ENCODE peak calls at places on chromosomes 4 and X, in four cellular contexts. X, K, H and T are unnamed samples.
A peak's percentile ranks its signal among the peaks of the same experiment; 100 is the strongest.

GRCh38 chr4:118173956-118174355 is 139.7 kb downstream of the NDST3 start:
- DNase-seq in K (peak; percentile 92), H (peak; percentile 77), X (peak; percentile 45), T (peak; percentile 87)

GRCh38 chr4:150078041-150078995 is at the start of gene DCLK2:
- DNase-seq in X (peak; percentile 74), K (peak; percentile 93), H (peak; percentile 92), T (peak; percentile 79)

GRCh38 chr4:110735691-110736090 is 112.8 kb upstream of the PITX2 start:
- DNase-seq in H (no peak), X (no peak), K (no peak), T (no peak)

GRCh38 chr4:139530833-139531427 is 25.1 kb downstream of the SETD7 start:
- DNase-seq in X (peak; percentile 61), K (no peak), H (peak; percentile 41), T (peak; percentile 54)

GRCh38 chrX:107718156-107718621 is 57.4 kb downstream of the TSC22D3 start:
- DNase-seq in X (peak; percentile 93), H (peak; percentile 89), K (peak; percentile 84), T (no peak)

GRCh38 chr4:148092316-148093014 is 349.7 kb downstream of the NR3C2 start:
- DNase-seq in K (no peak), X (no peak), H (peak; percentile 7), T (no peak)

GRCh38 chrX:23662853-23663252 is 4.4 kb upstream of the PRDX4 start:
- DNase-seq in K (no peak), X (peak; percentile 72), H (peak; percentile 57), T (peak; percentile 58)

GRCh38 chr4:103303011-103303410 is 104.9 kb upstream of the CENPE start:
- DNase-seq in K (no peak), H (no peak), X (no peak), T (no peak)

GRCh38 chrX:116499780-116500179 is 37.0 kb upstream of the CT83 start:
- DNase-seq in H (peak; percentile 0), K (no peak), X (peak; percentile 37), T (no peak)

GRCh38 chr4:184100297-184100885 is 117.3 kb downstream of the ENPP6 start:
- DNase-seq in H (peak; percentile 21), K (peak; percentile 4), X (peak; percentile 20), T (no peak)
- TF ChIP-seq CTCF in H (peak; percentile 77), K (peak; percentile 74), X (peak; percentile 78), T (no peak)

GRCh38 chr4:74038161-74039064 is at the start of gene CXCL3:
- DNase-seq in X (peak; percentile 85), H (peak; percentile 74), K (peak; percentile 73), T (peak; percentile 65)
- H3K4me3 ChIP-seq in X (peak within 1 kb of the TSS; percentile 70), H (peak within 1 kb of the TSS; percentile 84), K (peak within 1 kb of the TSS; percentile 67), T (peak within 1 kb of the TSS; percentile 85)

DNA sequence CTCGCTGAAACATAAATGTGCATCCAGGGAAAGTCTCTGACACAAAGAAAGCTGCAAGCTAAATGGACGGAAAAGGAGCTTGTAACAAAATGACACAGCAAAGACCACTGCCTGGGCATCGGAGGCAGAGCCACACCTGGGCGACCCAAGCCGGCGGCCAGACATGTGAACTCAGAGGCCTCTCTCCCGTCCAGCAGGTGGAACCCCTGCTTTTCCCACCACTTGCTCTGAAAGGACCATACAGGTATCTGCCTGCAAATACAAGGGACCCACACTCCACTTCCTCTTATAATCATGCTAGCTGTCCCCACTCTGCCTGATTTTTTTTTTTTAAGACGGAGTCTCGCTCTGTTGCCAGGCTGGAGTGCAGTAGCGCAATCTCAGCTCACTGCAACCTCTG is 12.0 kb downstream of the CPLX1 start:
- DNase-seq in H (no peak), X (no peak), K (no peak), T (no peak)
- TF ChIP-seq CTCF in H (no peak), X (no peak), K (no peak), T (no peak)

GRCh38 chrX:80810365-80810978 is 795 bp upstream of the BRWD3 start:
- DNase-seq in H (peak; percentile 12), K (no peak), X (no peak), T (peak; percentile 3)

GRCh38 chrX:80807606-80808159 is 2.0 kb downstream of the BRWD3 start:
- DNase-seq in K (no peak), X (peak; percentile 3), H (peak; percentile 10), T (no peak)

GRCh38 chrX:80808160-80808735 is 1.4 kb downstream of the BRWD3 start:
- DNase-seq in X (peak; percentile 76), H (peak; percentile 78), K (peak; percentile 70), T (peak; percentile 83)

GRCh38 chrX:80808854-80809493 is 703 bp downstream of the BRWD3 start:
- DNase-seq in X (peak; percentile 19), H (no peak), K (peak; percentile 7), T (peak; percentile 19)

DNA sequence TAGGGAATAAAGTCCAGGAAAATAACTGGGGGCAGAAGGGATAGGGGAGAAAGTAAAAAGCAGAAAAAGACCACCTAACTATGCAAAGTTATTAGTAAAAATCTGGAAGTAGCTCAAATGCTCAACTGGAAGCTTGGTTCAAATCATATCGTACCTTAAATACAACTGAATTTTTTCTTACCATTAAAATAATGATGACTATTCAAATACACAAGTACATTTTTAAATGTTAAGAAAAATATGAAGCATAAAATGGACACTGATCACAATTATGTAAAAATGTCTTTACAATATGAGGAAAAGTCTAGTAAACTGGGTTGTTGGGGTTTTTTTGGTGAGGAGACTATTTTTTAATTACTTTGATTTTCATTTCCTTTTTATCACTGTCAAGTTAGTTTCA is 3.1 kb downstream of the BRWD3 start:
- DNase-seq in X (no peak), H (no peak), K (no peak), T (no peak)
- H3K4me3 ChIP-seq in X (no peak overlapping the region), H (no peak overlapping the region), K (no peak overlapping the region), T (no peak overlapping the region)

DNA sequence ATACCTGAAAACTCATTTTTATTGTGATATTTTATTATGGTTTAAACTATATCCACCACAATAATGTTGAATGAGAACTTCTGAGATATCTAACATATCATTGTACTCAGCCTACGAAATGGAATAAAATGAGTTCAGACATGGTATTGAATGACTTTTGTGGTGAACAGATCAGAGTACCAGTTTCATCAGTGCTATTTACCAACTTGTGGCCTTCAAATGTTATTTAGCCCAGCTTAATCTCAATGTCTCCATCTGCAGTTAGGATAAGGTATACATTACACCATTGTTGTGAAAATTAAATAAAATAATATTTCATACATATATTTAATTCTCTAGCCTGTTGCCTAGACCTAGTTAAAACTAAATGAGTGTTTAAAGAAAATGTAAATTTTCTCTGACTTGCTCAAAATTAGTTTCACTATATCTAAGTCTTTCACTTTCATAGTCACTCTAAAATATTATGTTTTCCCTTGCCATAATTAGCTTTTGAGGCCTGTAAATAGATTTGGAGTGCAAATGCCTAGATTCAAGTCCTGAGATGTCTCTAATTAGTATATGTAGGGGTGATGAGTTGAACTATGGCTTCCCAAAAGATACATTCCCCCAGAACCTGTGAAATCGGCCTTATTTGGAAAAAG is 594.2 kb downstream of the STPG2 start:
- DNase-seq in K (peak; percentile 5), X (peak; percentile 11), H (no peak), T (no peak)
- TF ChIP-seq CTCF in K (no peak), X (peak; percentile 11), H (no peak), T (no peak)